ENCODE peak calls at places on chromosomes 2 and 18, in six cellular contexts. N, U, A, Y, E and Z are unnamed samples.

GRCh38 chr2:217742837-217743236 is 260.0 kb downstream of the TNS1 start:
- DNase-seq in N (no peak), U (no peak), A (no peak), Y (no peak), E (no peak), Z (no peak)

GRCh38 chr2:134976074-134976702 is 57.6 kb downstream of the CCNT2 start:
- DNase-seq in N (no peak), U (no peak), A (no peak), Y (no peak), E (no peak), Z (no peak)

GRCh38 chr2:55148269-55148668 is 83.8 kb downstream of the CLHC1 start:
- DNase-seq in N (no peak), U (no peak), A (no peak), Y (no peak), E (peak; percentile 74), Z (no peak)

GRCh38 chr2:133434962-133435668 is 133.1 kb downstream of the NCKAP5 start:
- DNase-seq in N (no peak), U (no peak), A (no peak), Y (no peak), E (peak; percentile 91), Z (no peak)

GRCh38 chr2:58494059-58494458 is 252.9 kb upstream of the FANCL start:
- DNase-seq in N (no peak), U (no peak), A (no peak), Y (no peak), E (no peak), Z (no peak)

GRCh38 chr2:190382851-190383250 is 25.3 kb upstream of the MFSD6 start:
- DNase-seq in N (peak; percentile 73), U (peak; percentile 64), A (no peak), Y (peak; percentile 19), E (peak; percentile 41), Z (peak; percentile 37)

GRCh38 chr2:240958366-240959213 is 39.8 kb upstream of the SNED1 start:
- DNase-seq in N (no peak), U (no peak), A (peak; percentile 88), Y (no peak), E (no peak), Z (no peak)

GRCh38 chr18:48270929-48271328 is 138.3 kb downstream of the ZBTB7C start:
- DNase-seq in N (no peak), U (no peak), A (no peak), Y (no peak), E (no peak), Z (no peak)

GRCh38 chr2:42980764-42981416 is 188.5 kb upstream of the HAAO start:
- DNase-seq in N (no peak), U (no peak), A (no peak), Y (no peak), E (no peak), Z (no peak)

GRCh38 chr2:232877940-232878511 is 8.0 kb downstream of the SNORC start:
- DNase-seq in N (no peak), U (no peak), A (no peak), Y (no peak), E (no peak), Z (no peak)

GRCh38 chr2:136871424-136871823 is 106.1 kb downstream of the THSD7B start:
- DNase-seq in N (no peak), U (no peak), A (no peak), Y (no peak), E (no peak), Z (no peak)

GRCh38 chr2:136874258-136874657 is 108.9 kb downstream of the THSD7B start:
- DNase-seq in N (no peak), U (peak; percentile 25), A (no peak), Y (peak; percentile 42), E (no peak), Z (peak; percentile 7)
- TF ChIP-seq CTCF in N (no peak), U (peak; percentile 76), A (no peak), Y (no peak), E (no peak), Z (no peak)

GRCh38 chr2:211898697-211899096 is 639.9 kb downstream of the ERBB4 start:
- DNase-seq in N (no peak), U (no peak), A (no peak), Y (no peak), E (no peak), Z (no peak)

GRCh38 chr2:211900518-211900917 is 638.1 kb downstream of the ERBB4 start:
- DNase-seq in N (no peak), U (no peak), A (no peak), Y (no peak), E (no peak), Z (no peak)

GRCh38 chr2:211901226-211901625 is 637.4 kb downstream of the ERBB4 start:
- DNase-seq in N (no peak), U (no peak), A (no peak), Y (no peak), E (no peak), Z (no peak)

GRCh38 chr2:211899871-211900482 is 638.6 kb downstream of the ERBB4 start:
- DNase-seq in N (no peak), U (no peak), A (no peak), Y (peak; percentile 45), E (no peak), Z (no peak)
- TF ChIP-seq CTCF in N (no peak), U (no peak), A (no peak), Y (no peak), E (no peak), Z (no peak)

DNA sequence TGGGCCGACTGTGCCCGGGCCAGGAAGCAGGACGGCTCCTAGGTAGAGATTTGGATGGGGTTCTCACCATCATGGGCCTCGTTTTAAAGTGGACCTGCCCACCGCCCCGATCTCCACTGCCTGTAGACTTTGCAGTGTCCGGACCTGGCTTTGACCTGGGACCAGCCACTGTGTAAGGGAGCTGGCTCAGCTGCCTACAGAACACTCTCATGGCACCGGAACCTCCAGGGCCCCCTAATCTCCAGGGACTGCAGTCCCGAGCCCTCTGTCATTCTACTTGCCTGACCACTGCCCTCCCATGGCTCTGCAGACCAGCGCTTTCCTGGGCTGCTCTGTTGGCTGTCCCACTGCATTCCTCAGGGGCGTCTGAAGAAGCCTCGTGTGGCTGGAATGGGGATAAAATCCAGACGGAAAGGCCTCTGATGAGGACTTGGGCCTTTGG is 120.8 kb downstream of the GLI2 start:
- DNase-seq in N (no peak), U (no peak), A (no peak), Y (peak; percentile 60), E (peak; percentile 63), Z (no peak)
- TF ChIP-seq CTCF in N (no peak), U (no peak), A (no peak), Y (peak; percentile 21), E (peak; percentile 59), Z (no peak)

GRCh38 chr2:64980192-64980591 is 9.0 kb upstream of the SLC1A4 start:
- DNase-seq in N (no peak), U (no peak), A (no peak), Y (no peak), E (no peak), Z (no peak)

GRCh38 chr2:64976276-64976675 is 12.9 kb upstream of the SLC1A4 start:
- DNase-seq in N (no peak), U (no peak), A (no peak), Y (no peak), E (no peak), Z (no peak)

GRCh38 chr2:64975232-64975791 is 13.9 kb upstream of the SLC1A4 start:
- DNase-seq in N (no peak), U (no peak), A (no peak), Y (no peak), E (peak; percentile 84), Z (no peak)

GRCh38 chr2:64979744-64980143 is 9.5 kb upstream of the SLC1A4 start:
- DNase-seq in N (no peak), U (no peak), A (no peak), Y (no peak), E (no peak), Z (no peak)

DNA sequence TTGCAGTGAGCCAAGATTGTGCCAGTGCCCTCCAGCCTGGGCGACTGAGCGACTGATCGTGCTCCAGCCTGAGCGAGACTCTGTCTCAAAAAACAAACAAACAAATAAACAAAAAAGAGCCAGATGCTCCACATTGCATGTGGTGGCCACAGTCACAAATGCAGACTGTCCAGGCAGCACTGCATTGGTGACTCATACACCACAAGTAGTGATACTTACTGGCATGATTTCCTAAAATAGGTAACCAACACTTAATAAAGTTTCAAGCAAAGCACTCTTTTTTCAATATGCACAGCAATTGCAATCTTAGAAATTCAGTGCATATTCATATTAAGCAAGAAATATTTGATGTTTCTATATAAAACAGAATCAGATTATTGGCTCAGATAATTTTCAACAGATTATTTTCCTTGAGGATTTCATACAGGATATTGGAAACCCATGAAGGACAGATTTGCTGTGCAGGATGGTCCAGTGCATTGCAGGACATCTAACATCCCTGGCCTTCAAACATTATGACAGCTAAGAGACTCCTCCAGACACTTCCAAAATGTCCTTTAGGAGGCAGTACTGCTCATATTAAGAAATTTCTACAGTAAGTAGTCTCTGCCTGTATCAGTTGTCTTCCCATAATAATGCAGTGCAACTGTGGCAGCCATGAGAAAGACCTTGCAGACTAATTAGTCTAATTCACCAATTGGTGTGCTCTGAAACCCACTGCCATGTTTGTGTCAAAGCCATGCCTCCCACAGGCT is 10.5 kb upstream of the SLC1A4 start:
- DNase-seq in N (no peak), U (peak; percentile 32), A (no peak), Y (no peak), E (peak; percentile 64), Z (no peak)
- TF ChIP-seq CTCF in N (no peak), U (peak; percentile 71), A (no peak), Y (peak; percentile 34), E (peak; percentile 16), Z (no peak)

GRCh38 chr2:120180066-120180465 is 43.1 kb downstream of the TMEM185B start:
- DNase-seq in N (no peak), U (no peak), A (no peak), Y (peak; percentile 13), E (no peak), Z (no peak)

GRCh38 chr2:120177973-120178372 is 45.2 kb downstream of the TMEM185B start:
- DNase-seq in N (no peak), U (peak; percentile 55), A (no peak), Y (no peak), E (no peak), Z (no peak)

GRCh38 chr2:120176526-120176925 is 46.7 kb downstream of the TMEM185B start:
- DNase-seq in N (no peak), U (no peak), A (no peak), Y (no peak), E (no peak), Z (no peak)

GRCh38 chr2:120175000-120175581 is 48.1 kb downstream of the TMEM185B start:
- DNase-seq in N (peak; percentile 53), U (peak; percentile 78), A (no peak), Y (peak; percentile 70), E (peak; percentile 79), Z (no peak)

DNA sequence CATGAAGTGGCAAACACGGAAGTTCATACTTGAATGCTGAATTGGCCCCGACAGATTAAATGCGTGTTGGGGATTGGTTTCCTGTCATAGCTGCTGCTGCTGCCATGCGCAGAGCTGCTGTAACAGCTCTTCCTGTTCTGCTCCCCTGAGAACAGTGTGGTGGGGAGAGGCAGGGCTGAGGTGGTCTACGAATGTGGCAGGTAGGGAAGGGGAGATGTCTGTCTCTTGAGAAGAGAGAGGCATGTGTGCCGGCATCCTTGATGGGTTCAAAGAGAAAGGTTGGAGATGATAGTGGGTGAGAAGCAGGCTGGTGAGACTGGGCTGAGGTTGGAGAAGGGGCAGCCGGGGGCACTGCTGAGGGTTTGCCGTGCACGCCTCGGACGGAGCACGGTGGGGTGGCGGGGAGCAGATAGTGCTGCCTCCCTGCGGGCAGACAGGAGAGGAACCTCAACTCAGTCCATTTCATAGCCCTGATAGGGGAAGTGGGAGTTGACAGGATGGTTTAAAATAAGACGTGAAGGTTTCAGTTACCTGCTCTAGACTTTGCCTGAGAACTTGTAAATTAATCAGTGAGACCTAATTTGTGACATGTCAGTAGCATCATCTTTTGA is 46.1 kb downstream of the TMEM185B start:
- DNase-seq in N (peak; percentile 85), U (peak; percentile 95), A (no peak), Y (no peak), E (no peak), Z (peak; percentile 89)
- TF ChIP-seq CTCF in N (peak; percentile 79), U (peak; percentile 89), A (no peak), Y (peak; percentile 13), E (no peak), Z (peak; percentile 60)